ENCODE peak calls at places on chromosomes 6 and 20, in six cellular contexts. Y, S, G, E, R and M are unnamed samples.
A peak's percentile ranks its signal among the peaks of the same experiment; 100 is the strongest.

GRCh38 chr6:158259845-158260244 is 52.4 kb upstream of the TULP4 start:
- DNase-seq in Y (no peak), S (no peak), G (no peak), E (no peak), R (no peak), M (no peak)

GRCh38 chr20:35012227-35013069 is 56.8 kb downstream of the MYH7B start:
- DNase-seq in Y (no peak), S (no peak), G (no peak), E (no peak), R (no peak), M (no peak)

GRCh38 chr6:16295060-16295459 is 56.7 kb downstream of the GMPR start:
- DNase-seq in Y (no peak), S (no peak), G (no peak), E (no peak), R (no peak), M (no peak)

GRCh38 chr6:103404799-103405198 is 1454.9 kb downstream of the HACE1 start:
- DNase-seq in Y (no peak), S (no peak), G (no peak), E (no peak), R (no peak), M (no peak)

GRCh38 chr20:49418832-49419231 is 63.6 kb downstream of the KCNB1 start:
- DNase-seq in Y (no peak), S (no peak), G (no peak), E (no peak), R (no peak), M (no peak)

GRCh38 chr6:140713495-140713894 is 1339.0 kb upstream of the CITED2 start:
- DNase-seq in Y (no peak), S (no peak), G (no peak), E (no peak), R (no peak), M (no peak)

GRCh38 chr20:57881466-57882405 is 171.9 kb upstream of the PMEPA1 start:
- DNase-seq in Y (no peak), S (no peak), G (no peak), E (no peak), R (no peak), M (no peak)

GRCh38 chr6:34065470-34066283 is 80.2 kb downstream of the GRM4 start:
- DNase-seq in Y (no peak), S (no peak), G (no peak), E (no peak), R (no peak), M (no peak)

GRCh38 chr6:36368421-36368820 is 19.0 kb downstream of the ETV7 start:
- DNase-seq in Y (no peak), S (no peak), G (no peak), E (no peak), R (no peak), M (no peak)

GRCh38 chr6:43290905-43291355 is 7.1 kb upstream of the SLC22A7 start:
- DNase-seq in Y (no peak), S (no peak), G (no peak), E (no peak), R (no peak), M (no peak)

GRCh38 chr6:137362878-137363804 is 131.1 kb downstream of the OLIG3 start:
- DNase-seq in Y (no peak), S (peak; percentile 30), G (no peak), E (no peak), R (no peak), M (no peak)

GRCh38 chr6:20540683-20541082 is 6.4 kb downstream of the CDKAL1 start:
- DNase-seq in Y (no peak), S (no peak), G (no peak), E (no peak), R (no peak), M (no peak)

GRCh38 chr20:51695574-51696303 is 72.5 kb downstream of the ATP9A start:
- DNase-seq in Y (no peak), S (peak; percentile 53), G (no peak), E (no peak), R (peak; percentile 59), M (peak; percentile 81)

GRCh38 chr6:61585504-61585903 is 700.5 kb downstream of the KHDRBS2 start:
- DNase-seq in Y (no peak), S (no peak), G (no peak), E (no peak), R (no peak), M (no peak)

GRCh38 chr20:52103911-52104545 is 87.6 kb downstream of the ZFP64 start:
- DNase-seq in Y (no peak), S (peak; percentile 37), G (peak; percentile 49), E (no peak), R (no peak), M (peak; percentile 13)

GRCh38 chr6:48085131-48085741 is 25.8 kb downstream of the PTCHD4 start:
- DNase-seq in Y (no peak), S (no peak), G (no peak), E (no peak), R (no peak), M (no peak)

GRCh38 chr6:125182237-125183018 is 28.9 kb downstream of the TPD52L1 start:
- DNase-seq in Y (no peak), S (no peak), G (no peak), E (no peak), R (no peak), M (peak; percentile 54)

GRCh38 chr6:130047440-130047995 is 29.1 kb downstream of the L3MBTL3 start:
- DNase-seq in Y (no peak), S (no peak), G (no peak), E (no peak), R (no peak), M (no peak)

GRCh38 chr6:6806793-6807518 is 218.4 kb downstream of the LY86 start:
- DNase-seq in Y (no peak), S (no peak), G (no peak), E (peak; percentile 73), R (no peak), M (no peak)

GRCh38 chr6:169234634-169235033 is 19.0 kb downstream of the THBS2 start:
- DNase-seq in Y (no peak), S (no peak), G (no peak), E (no peak), R (no peak), M (no peak)

GRCh38 chr6:117549606-117550005 is 52.7 kb downstream of the GOPC start:
- DNase-seq in Y (no peak), S (no peak), G (no peak), E (no peak), R (no peak), M (no peak)

GRCh38 chr6:97705568-97705967 is 422.6 kb upstream of the MMS22L start:
- DNase-seq in Y (peak; percentile 7), S (no peak), G (peak; percentile 73), E (no peak), R (no peak), M (peak; percentile 4)
- H3K79me2 ChIP-seq in Y (no peaks in the 10 kb centered on the region), S (no peaks in the 10 kb centered on the region), G (no peaks in the 10 kb centered on the region), E (no peaks in the 10 kb centered on the region), R (no peaks in the 10 kb centered on the region), M (no peaks in the 10 kb centered on the region)

DNA sequence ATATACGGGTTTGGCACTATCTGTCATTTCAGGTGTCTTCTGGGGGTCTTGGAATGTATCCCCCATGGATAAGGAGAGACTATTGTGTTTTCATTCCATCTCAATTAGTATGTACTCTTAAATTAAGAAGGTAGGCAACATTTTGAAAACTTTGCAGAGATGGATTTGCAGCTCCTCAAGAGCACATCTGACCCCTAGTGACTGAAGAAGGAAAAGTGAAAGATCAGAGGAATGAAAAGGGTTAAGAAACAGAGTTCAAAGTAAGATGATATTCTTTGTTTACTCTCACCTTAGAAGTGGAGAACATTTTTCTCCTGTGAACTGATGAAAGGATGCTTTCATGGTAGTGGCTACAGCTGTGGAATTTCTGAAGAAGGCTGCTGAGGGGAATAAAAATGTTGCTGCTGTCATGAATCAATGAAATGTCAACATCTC is 41.5 kb downstream of the SH3BGRL2 start:
- DNase-seq in Y (no peak), S (peak; percentile 48), G (peak; percentile 32), E (peak; percentile 16), R (peak; percentile 51), M (peak; percentile 30)
- TF ChIP-seq CTCF in Y (peak; percentile 74), S (peak; percentile 61), G (peak; percentile 70), E (peak; percentile 32), R (peak; percentile 66), M (peak; percentile 58)

GRCh38 chr6:131807321-131807643 is 538 bp upstream of the ENPP1 start:
- DNase-seq in Y (no peak), S (no peak), G (no peak), E (no peak), R (no peak), M (no peak)

GRCh38 chr6:131813991-131814390 is 6.2 kb downstream of the ENPP1 start:
- DNase-seq in Y (no peak), S (no peak), G (no peak), E (no peak), R (no peak), M (peak; percentile 71)

GRCh38 chr6:131807644-131808459 is at the start of gene ENPP1:
- DNase-seq in Y (no peak), S (peak; percentile 53), G (peak; percentile 83), E (peak; percentile 78), R (peak; percentile 76), M (peak; percentile 47)

GRCh38 chr6:131808460-131809269 is 845 bp downstream of the ENPP1 start:
- DNase-seq in Y (no peak), S (no peak), G (peak; percentile 11), E (no peak), R (no peak), M (no peak)

GRCh38 chr6:131811510-131811909 is 3.7 kb downstream of the ENPP1 start:
- DNase-seq in Y (no peak), S (no peak), G (no peak), E (no peak), R (no peak), M (no peak)
- H3K79me2 ChIP-seq in Y (no peaks in the 10 kb centered on the region), S (no peaks in the 10 kb centered on the region), G (no peaks in the 10 kb centered on the region), E (no peaks in the 10 kb centered on the region), R (peaks cover 52% of the 10 kb centered on the region), M (peaks cover 7% of the 10 kb centered on the region)

GRCh38 chr6:89302936-89303335 is 12.2 kb downstream of the GABRR2 start:
- DNase-seq in Y (no peak), S (no peak), G (no peak), E (no peak), R (no peak), M (no peak)
- TF ChIP-seq CTCF in Y (no peak), S (no peak), G (no peak), E (no peak), R (no peak), M (no peak)

GRCh38 chr6:12815884-12816600 is 99.5 kb downstream of the PHACTR1 start:
- DNase-seq in Y (no peak), S (no peak), G (no peak), E (no peak), R (no peak), M (peak; percentile 15)
- H3K79me2 ChIP-seq in Y (no peaks in the 10 kb centered on the region), S (no peaks in the 10 kb centered on the region), G (no peaks in the 10 kb centered on the region), E (no peaks in the 10 kb centered on the region), R (no peaks in the 10 kb centered on the region), M (no peaks in the 10 kb centered on the region)

GRCh38 chr6:80134065-80134464 is 27.6 kb downstream of the BCKDHB start:
- DNase-seq in Y (no peak), S (no peak), G (no peak), E (no peak), R (no peak), M (no peak)

DNA sequence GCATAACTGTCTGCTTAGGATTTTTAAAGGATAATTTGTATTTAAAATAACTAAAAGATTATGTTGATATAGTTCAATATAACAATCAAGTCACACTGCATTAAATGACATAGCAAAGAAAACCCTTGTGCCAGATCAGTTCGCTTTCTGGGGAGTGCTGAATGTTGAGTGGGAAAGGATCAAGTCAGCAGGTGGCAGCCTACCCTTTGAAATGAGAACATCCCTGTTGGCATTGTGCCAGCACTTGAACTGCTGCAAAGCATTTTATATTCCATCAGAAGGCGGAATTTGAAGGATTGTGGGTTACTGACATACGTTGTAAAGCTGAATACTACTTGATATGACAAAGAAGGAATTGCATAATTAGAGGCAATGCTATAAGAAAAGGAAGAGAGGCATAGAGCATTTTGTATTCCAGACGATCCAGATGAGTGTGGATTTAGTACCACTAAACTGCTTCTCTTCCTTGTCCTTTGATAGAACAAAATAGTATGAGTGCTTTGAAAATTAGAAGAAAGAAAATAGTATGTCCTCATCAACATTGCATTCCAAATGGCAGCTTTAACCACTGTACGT is 26.6 kb downstream of the BCKDHB start:
- DNase-seq in Y (peak; percentile 8), S (no peak), G (peak; percentile 47), E (peak; percentile 27), R (peak; percentile 81), M (peak; percentile 50)
- TF ChIP-seq CTCF in Y (peak; percentile 34), S (peak; percentile 31), G (peak; percentile 45), E (no peak), R (peak; percentile 65), M (peak; percentile 46)